ENCODE peak calls at places on chromosomes 16 and 17, in six cellular contexts. O is neural progenitor cell; A is dorsolateral prefrontal cortex; D is activated T-helper 2 cell treated with anti-CD3 and anti-CD28 coated beads, Interferon-gamma antibody, Interleukin-2, Interleukin-4, amounts not matched to agents 10 μg/mL and 5 μg/mL and 100 μg/mL, durations not matched to agents 14 hours and 24 hours and 36 hours; F is colonic mucosa; E is uterus. U is an unnamed sample.

GRCh38 chr16:86676216-86676800 is 98.0 kb downstream of the FOXL1 start:
- DNase-seq in O (no peak), A (no peak), D (no peak), F (no peak), E (no peak), U (no peak)

GRCh38 chr16:11629071-11630030 is 38.9 kb upstream of the SNN start:
- DNase-seq in O (no peak), A (no peak), D (no peak), F (no peak), E (no peak), U (no peak)

GRCh38 chr17:45288825-45289224 is 26.9 kb upstream of the SPATA32 start:
- DNase-seq in O (no peak), A (no peak), D (no peak), F (no peak), E (peak; percentile 61), U (no peak)

GRCh38 chr16:9091867-9092281 is 430 bp downstream of the HAPSTR1 start:
- DNase-seq in O (no peak), A (peak; percentile 19), D (peak; percentile 48), F (peak; percentile 42), E (peak; percentile 37), U (peak; percentile 72)

GRCh38 chr17:2056221-2057129 is 1.6 kb downstream of the HIC1 start:
- DNase-seq in O (peak; percentile 71), A (no peak), D (peak; percentile 62), F (no peak), E (peak; percentile 50), U (no peak)

GRCh38 chr17:48259710-48260291 is 152.2 kb downstream of the SNX11 start:
- DNase-seq in O (peak; percentile 38), A (no peak), D (no peak), F (peak; percentile 46), E (no peak), U (no peak)

GRCh38 chr17:63640038-63640437 is 17.8 kb downstream of the MAP3K3 start:
- DNase-seq in O (no peak), A (no peak), D (no peak), F (no peak), E (no peak), U (no peak)

GRCh38 chr16:81189100-81189664 is 49.3 kb upstream of the BCO1 start:
- DNase-seq in O (no peak), A (peak; percentile 86), D (no peak), F (peak; percentile 66), E (peak; percentile 80), U (peak; percentile 77)

GRCh38 chr17:69609495-69610315 is 195.2 kb downstream of the MAP2K6 start:
- DNase-seq in O (peak; percentile 27), A (no peak), D (no peak), F (peak; percentile 19), E (no peak), U (no peak)

GRCh38 chr17:39144414-39144813 is 7.0 kb downstream of the PLXDC1 start:
- DNase-seq in O (no peak), A (peak; percentile 77), D (no peak), F (peak; percentile 70), E (peak; percentile 92), U (peak; percentile 67)

GRCh38 chr17:34654276-34654675 is 74.9 kb downstream of the TMEM132E start:
- DNase-seq in O (no peak), A (no peak), D (no peak), F (no peak), E (no peak), U (no peak)

GRCh38 chr17:73430848-73431247 is 119.0 kb upstream of the CDC42EP4 start:
- DNase-seq in O (no peak), A (no peak), D (no peak), F (peak; percentile 29), E (no peak), U (no peak)

GRCh38 chr16:30394603-30395154 is 541 bp upstream of the ZNF48 start:
- DNase-seq in O (peak; percentile 87), A (no peak), D (no peak), F (no peak), E (no peak), U (no peak)

GRCh38 chr17:45149669-45150603 is 1.7 kb downstream of the HEXIM1 start:
- DNase-seq in O (peak; percentile 66), A (peak; percentile 67), D (peak; percentile 41), F (peak; percentile 78), E (peak; percentile 80), U (peak; percentile 85)

U was measured in mucosa of descending colon.